ENCODE peak calls at places on chromosomes 13 and 19, in six cellular contexts. One of them, this sample, is unnamed.

GRCh38 chr13:93218583-93218982 is 8.0 kb upstream of the GPC6 start:
- DNase-seq in kidney: no peak
- DNase-seq in stimulated activated CD8-positive, alpha-beta memory T cell treated with anti-CD3 and anti-CD28 coated beads, Interleukin-4, amount 100 ng/mL, for 1 hour: no peak
- DNase-seq in tibial artery: no peak
- DNase-seq in IMR-90: peak; percentile 5
- DNase-seq in ACHN: no peak
- DNase-seq in this sample: no peak

GRCh38 chr13:48828962-48829405 is 146.7 kb upstream of the FNDC3A start:
- DNase-seq in kidney: no peak
- DNase-seq in stimulated activated CD8-positive, alpha-beta memory T cell treated with anti-CD3 and anti-CD28 coated beads, Interleukin-4, amount 100 ng/mL, for 1 hour: no peak
- DNase-seq in tibial artery: no peak
- DNase-seq in IMR-90: peak; percentile 32
- DNase-seq in ACHN: peak; percentile 23
- DNase-seq in this sample: peak; percentile 64

GRCh38 chr19:15234525-15235130 is 2.4 kb upstream of the EPHX3 start:
- DNase-seq in kidney: no peak
- DNase-seq in stimulated activated CD8-positive, alpha-beta memory T cell treated with anti-CD3 and anti-CD28 coated beads, Interleukin-4, amount 100 ng/mL, for 1 hour: no peak
- DNase-seq in tibial artery: no peak
- DNase-seq in IMR-90: peak; percentile 10
- DNase-seq in ACHN: no peak
- DNase-seq in this sample: no peak

GRCh38 chr19:39479916-39480315 is 722 bp upstream of the TIMM50 start:
- DNase-seq in kidney: no peak
- DNase-seq in stimulated activated CD8-positive, alpha-beta memory T cell treated with anti-CD3 and anti-CD28 coated beads, Interleukin-4, amount 100 ng/mL, for 1 hour: no peak
- DNase-seq in tibial artery: no peak
- DNase-seq in IMR-90: no peak
- DNase-seq in ACHN: no peak
- DNase-seq in this sample: no peak

GRCh38 chr13:75507027-75508001 is 25.3 kb upstream of the TBC1D4 start:
- DNase-seq in kidney: peak; percentile 66
- DNase-seq in stimulated activated CD8-positive, alpha-beta memory T cell treated with anti-CD3 and anti-CD28 coated beads, Interleukin-4, amount 100 ng/mL, for 1 hour: no peak
- DNase-seq in tibial artery: no peak
- DNase-seq in IMR-90: no peak
- DNase-seq in ACHN: no peak
- DNase-seq in this sample: no peak

GRCh38 chr13:38328699-38329098 is 21.0 kb upstream of the UFM1 start:
- DNase-seq in kidney: no peak
- DNase-seq in stimulated activated CD8-positive, alpha-beta memory T cell treated with anti-CD3 and anti-CD28 coated beads, Interleukin-4, amount 100 ng/mL, for 1 hour: no peak
- DNase-seq in tibial artery: no peak
- DNase-seq in IMR-90: no peak
- DNase-seq in ACHN: no peak
- DNase-seq in this sample: no peak

GRCh38 chr13:99639126-99639525 is 137.9 kb downstream of the TM9SF2 start:
- DNase-seq in kidney: no peak
- DNase-seq in stimulated activated CD8-positive, alpha-beta memory T cell treated with anti-CD3 and anti-CD28 coated beads, Interleukin-4, amount 100 ng/mL, for 1 hour: no peak
- DNase-seq in tibial artery: no peak
- DNase-seq in IMR-90: no peak
- DNase-seq in ACHN: no peak
- DNase-seq in this sample: no peak

GRCh38 chr19:10501971-10502523 is 1.1 kb downstream of the KEAP1 start:
- DNase-seq in kidney: peak; percentile 91
- DNase-seq in stimulated activated CD8-positive, alpha-beta memory T cell treated with anti-CD3 and anti-CD28 coated beads, Interleukin-4, amount 100 ng/mL, for 1 hour: no peak
- DNase-seq in tibial artery: peak; percentile 90
- DNase-seq in IMR-90: peak; percentile 29
- DNase-seq in ACHN: peak; percentile 48
- DNase-seq in this sample: no peak

GRCh38 chr19:480016-480855 is 16.1 kb upstream of the MADCAM1 start:
- DNase-seq in kidney: peak; percentile 90
- DNase-seq in stimulated activated CD8-positive, alpha-beta memory T cell treated with anti-CD3 and anti-CD28 coated beads, Interleukin-4, amount 100 ng/mL, for 1 hour: no peak
- DNase-seq in tibial artery: peak; percentile 77
- DNase-seq in IMR-90: no peak
- DNase-seq in ACHN: peak; percentile 72
- DNase-seq in this sample: no peak

GRCh38 chr19:1747285-1748114 is 5.8 kb upstream of the ONECUT3 start:
- DNase-seq in kidney: peak; percentile 80
- DNase-seq in stimulated activated CD8-positive, alpha-beta memory T cell treated with anti-CD3 and anti-CD28 coated beads, Interleukin-4, amount 100 ng/mL, for 1 hour: peak; percentile 3
- DNase-seq in tibial artery: no peak
- DNase-seq in IMR-90: peak; percentile 80
- DNase-seq in ACHN: peak; percentile 96
- DNase-seq in this sample: no peak

GRCh38 chr13:24693862-24694471 is 13.8 kb downstream of the ATP12A start:
- DNase-seq in kidney: no peak
- DNase-seq in stimulated activated CD8-positive, alpha-beta memory T cell treated with anti-CD3 and anti-CD28 coated beads, Interleukin-4, amount 100 ng/mL, for 1 hour: no peak
- DNase-seq in tibial artery: peak; percentile 44
- DNase-seq in IMR-90: peak; percentile 55
- DNase-seq in ACHN: peak; percentile 19
- DNase-seq in this sample: peak; percentile 28

GRCh38 chr13:31927219-31927653 is 104.3 kb upstream of the FRY start:
- DNase-seq in kidney: no peak
- DNase-seq in stimulated activated CD8-positive, alpha-beta memory T cell treated with anti-CD3 and anti-CD28 coated beads, Interleukin-4, amount 100 ng/mL, for 1 hour: no peak
- DNase-seq in tibial artery: no peak
- DNase-seq in IMR-90: no peak
- DNase-seq in ACHN: no peak
- DNase-seq in this sample: no peak

GRCh38 chr13:84479656-84480055 is 597.4 kb upstream of the SLITRK1 start:
- DNase-seq in kidney: no peak
- DNase-seq in stimulated activated CD8-positive, alpha-beta memory T cell treated with anti-CD3 and anti-CD28 coated beads, Interleukin-4, amount 100 ng/mL, for 1 hour: no peak
- DNase-seq in tibial artery: no peak
- DNase-seq in IMR-90: peak; percentile 40
- DNase-seq in ACHN: no peak
- DNase-seq in this sample: no peak

GRCh38 chr19:48043675-48044258 is at the start of gene CABP5:
- DNase-seq in kidney: peak; percentile 65
- DNase-seq in stimulated activated CD8-positive, alpha-beta memory T cell treated with anti-CD3 and anti-CD28 coated beads, Interleukin-4, amount 100 ng/mL, for 1 hour: no peak
- DNase-seq in tibial artery: no peak
- DNase-seq in IMR-90: no peak
- DNase-seq in ACHN: no peak
- DNase-seq in this sample: no peak

GRCh38 chr13:75186384-75186783 is 295.6 kb downstream of the TBC1D4 start:
- DNase-seq in kidney: no peak
- DNase-seq in stimulated activated CD8-positive, alpha-beta memory T cell treated with anti-CD3 and anti-CD28 coated beads, Interleukin-4, amount 100 ng/mL, for 1 hour: no peak
- DNase-seq in tibial artery: no peak
- DNase-seq in IMR-90: no peak
- DNase-seq in ACHN: no peak
- DNase-seq in this sample: no peak

GRCh38 chr13:110109910-110110309 is 197.0 kb downstream of the COL4A1 start:
- DNase-seq in kidney: no peak
- DNase-seq in stimulated activated CD8-positive, alpha-beta memory T cell treated with anti-CD3 and anti-CD28 coated beads, Interleukin-4, amount 100 ng/mL, for 1 hour: no peak
- DNase-seq in tibial artery: peak; percentile 92
- DNase-seq in IMR-90: peak; percentile 95
- DNase-seq in ACHN: peak; percentile 36
- DNase-seq in this sample: no peak

GRCh38 chr13:43640476-43640875 is 146.3 kb downstream of the ENOX1 start:
- DNase-seq in kidney: no peak
- DNase-seq in stimulated activated CD8-positive, alpha-beta memory T cell treated with anti-CD3 and anti-CD28 coated beads, Interleukin-4, amount 100 ng/mL, for 1 hour: no peak
- DNase-seq in tibial artery: no peak
- DNase-seq in IMR-90: no peak
- DNase-seq in ACHN: no peak
- DNase-seq in this sample: no peak

GRCh38 chr19:28313633-28314032 is 899.3 kb downstream of the UQCRFS1 start:
- DNase-seq in kidney: no peak
- DNase-seq in stimulated activated CD8-positive, alpha-beta memory T cell treated with anti-CD3 and anti-CD28 coated beads, Interleukin-4, amount 100 ng/mL, for 1 hour: no peak
- DNase-seq in tibial artery: no peak
- DNase-seq in IMR-90: peak; percentile 17
- DNase-seq in ACHN: peak; percentile 42
- DNase-seq in this sample: no peak

GRCh38 chr13:45967589-45967988 is 85.0 kb downstream of the ZC3H13 start:
- DNase-seq in kidney: no peak
- DNase-seq in stimulated activated CD8-positive, alpha-beta memory T cell treated with anti-CD3 and anti-CD28 coated beads, Interleukin-4, amount 100 ng/mL, for 1 hour: no peak
- DNase-seq in tibial artery: no peak
- DNase-seq in IMR-90: no peak
- DNase-seq in ACHN: no peak
- DNase-seq in this sample: no peak

GRCh38 chr19:39385629-39386411 is 5.1 kb downstream of the PAF1 start:
- DNase-seq in kidney: no peak
- DNase-seq in stimulated activated CD8-positive, alpha-beta memory T cell treated with anti-CD3 and anti-CD28 coated beads, Interleukin-4, amount 100 ng/mL, for 1 hour: no peak
- DNase-seq in tibial artery: no peak
- DNase-seq in IMR-90: no peak
- DNase-seq in ACHN: no peak
- DNase-seq in this sample: no peak

GRCh38 chr13:79056706-79057105 is 349.3 kb downstream of the RBM26 start:
- DNase-seq in kidney: no peak
- DNase-seq in stimulated activated CD8-positive, alpha-beta memory T cell treated with anti-CD3 and anti-CD28 coated beads, Interleukin-4, amount 100 ng/mL, for 1 hour: no peak
- DNase-seq in tibial artery: no peak
- DNase-seq in IMR-90: no peak
- DNase-seq in ACHN: no peak
- DNase-seq in this sample: no peak

GRCh38 chr13:32323912-32324311 is 8.6 kb downstream of the BRCA2 start:
- DNase-seq in kidney: no peak
- DNase-seq in stimulated activated CD8-positive, alpha-beta memory T cell treated with anti-CD3 and anti-CD28 coated beads, Interleukin-4, amount 100 ng/mL, for 1 hour: no peak
- DNase-seq in tibial artery: no peak
- DNase-seq in IMR-90: peak; percentile 78
- DNase-seq in ACHN: peak; percentile 29
- DNase-seq in this sample: no peak

GRCh38 chr19:6402834-6403608 is 10.1 kb upstream of the GTF2F1 start:
- DNase-seq in kidney: no peak
- DNase-seq in stimulated activated CD8-positive, alpha-beta memory T cell treated with anti-CD3 and anti-CD28 coated beads, Interleukin-4, amount 100 ng/mL, for 1 hour: no peak
- DNase-seq in tibial artery: no peak
- DNase-seq in IMR-90: peak; percentile 52
- DNase-seq in ACHN: no peak
- DNase-seq in this sample: no peak

GRCh38 chr13:34217343-34218094 is 399.6 kb downstream of the RFC3 start:
- DNase-seq in kidney: no peak
- DNase-seq in stimulated activated CD8-positive, alpha-beta memory T cell treated with anti-CD3 and anti-CD28 coated beads, Interleukin-4, amount 100 ng/mL, for 1 hour: no peak
- DNase-seq in tibial artery: no peak
- DNase-seq in IMR-90: no peak
- DNase-seq in ACHN: no peak
- DNase-seq in this sample: no peak

GRCh38 chr19:16369664-16370576 is 45.3 kb downstream of the KLF2 start:
- DNase-seq in kidney: peak; percentile 66
- DNase-seq in stimulated activated CD8-positive, alpha-beta memory T cell treated with anti-CD3 and anti-CD28 coated beads, Interleukin-4, amount 100 ng/mL, for 1 hour: no peak
- DNase-seq in tibial artery: no peak
- DNase-seq in IMR-90: no peak
- DNase-seq in ACHN: no peak
- DNase-seq in this sample: no peak

GRCh38 chr13:46516624-46517318 is 36.2 kb upstream of the LRCH1 start:
- DNase-seq in kidney: no peak
- DNase-seq in stimulated activated CD8-positive, alpha-beta memory T cell treated with anti-CD3 and anti-CD28 coated beads, Interleukin-4, amount 100 ng/mL, for 1 hour: no peak
- DNase-seq in tibial artery: no peak
- DNase-seq in IMR-90: no peak
- DNase-seq in ACHN: no peak
- DNase-seq in this sample: peak; percentile 36

GRCh38 chr19:50721441-50722137 is 1.6 kb upstream of the CLEC11A start:
- DNase-seq in kidney: no peak
- DNase-seq in stimulated activated CD8-positive, alpha-beta memory T cell treated with anti-CD3 and anti-CD28 coated beads, Interleukin-4, amount 100 ng/mL, for 1 hour: no peak
- DNase-seq in tibial artery: no peak
- DNase-seq in IMR-90: no peak
- DNase-seq in ACHN: peak; percentile 28
- DNase-seq in this sample: no peak

GRCh38 chr19:47280183-47280797 is 5.6 kb downstream of the INAFM1 start:
- DNase-seq in kidney: no peak
- DNase-seq in stimulated activated CD8-positive, alpha-beta memory T cell treated with anti-CD3 and anti-CD28 coated beads, Interleukin-4, amount 100 ng/mL, for 1 hour: no peak
- DNase-seq in tibial artery: no peak
- DNase-seq in IMR-90: no peak
- DNase-seq in ACHN: peak; percentile 55
- DNase-seq in this sample: no peak

GRCh38 chr13:52785721-52786120 is 46.1 kb upstream of the CNMD start:
- DNase-seq in kidney: no peak
- DNase-seq in stimulated activated CD8-positive, alpha-beta memory T cell treated with anti-CD3 and anti-CD28 coated beads, Interleukin-4, amount 100 ng/mL, for 1 hour: no peak
- DNase-seq in tibial artery: no peak
- DNase-seq in IMR-90: no peak
- DNase-seq in ACHN: peak; percentile 7
- DNase-seq in this sample: no peak

GRCh38 chr13:44263920-44264610 is 109.6 kb upstream of the SERP2 start:
- DNase-seq in kidney: no peak
- DNase-seq in stimulated activated CD8-positive, alpha-beta memory T cell treated with anti-CD3 and anti-CD28 coated beads, Interleukin-4, amount 100 ng/mL, for 1 hour: no peak
- DNase-seq in tibial artery: no peak
- DNase-seq in IMR-90: peak; percentile 20
- DNase-seq in ACHN: no peak
- DNase-seq in this sample: no peak

This sample was measured in NCI-H2107.